ENCODE peak calls at places on chromosomes 16 and 17, in four cellular contexts. W, Y, G and U are unnamed samples.

GRCh38 chr17:78275355-78275754 is 43.9 kb downstream of the TMEM235 start:
- DNase-seq in W (no peak), G (no peak), Y (no peak), U (no peak)

GRCh38 chr17:42112552-42113176 is at the start of gene DHX58:
- DNase-seq in G (peak; percentile 96), W (peak; percentile 75), Y (peak; percentile 54), U (peak; percentile 63)

GRCh38 chr16:50068550-50068949 is 2.8 kb downstream of the HEATR3 start:
- DNase-seq in G (no peak), W (no peak), Y (no peak), U (no peak)

GRCh38 chr16:51409001-51409675 is 258.1 kb upstream of the SALL1 start:
- DNase-seq in G (no peak), W (no peak), Y (no peak), U (no peak)

GRCh38 chr16:57736419-57737281 is 1.1 kb downstream of the KATNB1 start:
- DNase-seq in Y (peak; percentile 13), G (peak; percentile 55), W (peak; percentile 24), U (peak; percentile 42)

GRCh38 chr16:5257462-5257861 is 159.9 kb upstream of the EEF2KMT start:
- DNase-seq in Y (no peak), W (no peak), G (no peak), U (no peak)

GRCh38 chr17:74336307-74336706 is 10.3 kb downstream of the KIF19 start:
- DNase-seq in G (no peak), W (no peak), Y (no peak), U (no peak)

GRCh38 chr17:44323359-44324091 is 1.1 kb downstream of the SLC25A39 start:
- DNase-seq in W (no peak), Y (no peak), G (no peak), U (no peak)

GRCh38 chr16:11530171-11530940 is 56.4 kb downstream of the LITAF start:
- DNase-seq in W (no peak), Y (no peak), G (no peak), U (no peak)

GRCh38 chr17:39147221-39148185 is 3.9 kb downstream of the PLXDC1 start:
- DNase-seq in G (no peak), W (no peak), Y (no peak), U (no peak)

GRCh38 chr17:62101090-62101489 is 36.0 kb upstream of the MED13 start:
- DNase-seq in Y (no peak), G (no peak), W (no peak), U (no peak)

GRCh38 chr16:2480948-2481347 is 6.0 kb downstream of the TBC1D24 start:
- DNase-seq in Y (no peak), W (no peak), G (no peak), U (no peak)

GRCh38 chr16:85755929-85756768 is 5.3 kb upstream of the C16orf74 start:
- DNase-seq in Y (no peak), G (no peak), W (no peak), U (no peak)

GRCh38 chr17:16122697-16123434 is 92.5 kb downstream of the NCOR1 start:
- DNase-seq in G (no peak), W (no peak), Y (no peak), U (no peak)

GRCh38 chr16:54932737-54933254 is 2.1 kb downstream of the IRX5 start:
- DNase-seq in W (no peak), Y (no peak), G (no peak), U (no peak)

GRCh38 chr17:53628011-53628410 is 194.7 kb upstream of the KIF2B start:
- DNase-seq in G (no peak), Y (no peak), W (no peak), U (no peak)

GRCh38 chr16:69404275-69404805 is 18.5 kb upstream of the TERF2 start:
- DNase-seq in Y (no peak), W (no peak), G (no peak), U (no peak)

GRCh38 chr16:56610609-56611111 is 2.3 kb downstream of the MT2A start:
- DNase-seq in W (no peak), G (no peak), Y (no peak), U (no peak)

GRCh38 chr16:17266606-17267313 is 204.0 kb downstream of the XYLT1 start:
- DNase-seq in W (no peak), G (no peak), Y (no peak), U (no peak)

GRCh38 chr17:49984776-49985175 is 10.2 kb downstream of the DLX3 start:
- DNase-seq in G (no peak), Y (no peak), W (no peak), U (no peak)

GRCh38 chr17:15091825-15092224 is 173.3 kb downstream of the PMP22 start:
- DNase-seq in Y (no peak), G (no peak), W (no peak), U (no peak)

GRCh38 chr16:8645831-8646230 is 24.3 kb downstream of the METTL22 start:
- DNase-seq in G (no peak), W (no peak), Y (no peak), U (no peak)

GRCh38 chr16:57899771-57900661 is 70.9 kb downstream of the CNGB1 start:
- DNase-seq in G (peak; percentile 57), W (peak; percentile 73), Y (peak; percentile 73), U (peak; percentile 73)

GRCh38 chr16:72743011-72743761 is 304.7 kb downstream of the ZFHX3 start:
- DNase-seq in G (no peak), W (no peak), Y (no peak), U (no peak)

GRCh38 chr17:8707232-8707590 is 37.4 kb downstream of the CCDC42 start:
- DNase-seq in W (no peak), G (no peak), Y (no peak), U (no peak)

GRCh38 chr16:19520861-19521331 is 1.0 kb downstream of the GDE1 start:
- DNase-seq in Y (no peak), G (no peak), W (no peak), U (no peak)

GRCh38 chr17:19244796-19245195 is 7.6 kb downstream of the EPN2 start:
- DNase-seq in Y (no peak), W (no peak), G (no peak), U (no peak)